ENCODE peak calls at places on chromosome 2, in six cellular contexts. P is breast epithelium, J is heart left ventricle, T is endothelial cell of umbilical vein, Y is body of pancreas, U is A549. Q is an unnamed sample. For H3K4me1, the result is how much of the 10 kb centered on the place peaks cover.

GRCh38 chr2:166411473-166412230 is 35.9 kb upstream of the SCN9A start:
- DNase-seq in P (no peak), J (no peak), T (no peak), Y (no peak), U (peak), Q (no peak)

GRCh38 chr2:15748736-15749323 is 157.2 kb downstream of the DDX1 start:
- DNase-seq in P (no peak), J (no peak), T (no peak), Y (peak), U (peak), Q (no peak)

GRCh38 chr2:168120310-168120709 is 127.1 kb downstream of the STK39 start:
- DNase-seq in P (no peak), J (no peak), T (no peak), Y (no peak), U (no peak), Q (no peak)

GRCh38 chr2:169815849-169816248 is 8.9 kb downstream of the METTL5 start:
- DNase-seq in P (no peak), J (no peak), T (peak), Y (no peak), U (peak), Q (no peak)

GRCh38 chr2:127514076-127514475 is 12.2 kb downstream of the IWS1 start:
- DNase-seq in P (no peak), J (no peak), T (no peak), Y (no peak), U (no peak), Q (no peak)

GRCh38 chr2:120879401-120880295 is 144.0 kb downstream of the GLI2 start:
- DNase-seq in P (no peak), J (peak), T (no peak), Y (no peak), U (no peak), Q (no peak)

GRCh38 chr2:295081-295480 is 7.2 kb upstream of the ALKAL2 start:
- DNase-seq in P (no peak), J (no peak), T (no peak), Y (no peak), U (no peak), Q (no peak)

GRCh38 chr2:228771719-228772254 is 499.3 kb downstream of the PID1 start:
- DNase-seq in P (no peak), J (no peak), T (no peak), Y (no peak), U (no peak), Q (no peak)

GRCh38 chr2:20447437-20448245 is 767 bp downstream of the RHOB start:
- DNase-seq in P (peak), J (peak), T (peak), Y (peak), U (peak), Q (no peak)

GRCh38 chr2:96529376-96530143 is 7.0 kb upstream of the ARID5A start:
- DNase-seq in P (no peak), J (no peak), T (no peak), Y (no peak), U (no peak), Q (no peak)

GRCh38 chr2:19860022-19860421 is 41.8 kb downstream of the TTC32 start:
- DNase-seq in P (peak), J (peak), T (no peak), Y (no peak), U (peak), Q (no peak)

GRCh38 chr2:397561-398325 is 109.9 kb upstream of the ALKAL2 start:
- DNase-seq in P (no peak), J (no peak), T (no peak), Y (no peak), U (no peak), Q (no peak)

GRCh38 chr2:56969513-56969912 is 785.7 kb downstream of the CCDC85A start:
- DNase-seq in P (no peak), J (no peak), T (no peak), Y (no peak), U (no peak), Q (no peak)

GRCh38 chr2:23385748-23386421 is 906 bp downstream of the KLHL29 start:
- DNase-seq in P (no peak), J (no peak), T (peak), Y (no peak), U (peak), Q (no peak)

GRCh38 chr2:236677368-236677767 is 107.7 kb downstream of the ACKR3 start:
- DNase-seq in P (no peak), J (no peak), T (no peak), Y (no peak), U (no peak), Q (no peak)

GRCh38 chr2:196181484-196181883 is 10.1 kb upstream of the STK17B start:
- DNase-seq in P (no peak), J (no peak), T (no peak), Y (no peak), U (no peak), Q (no peak)

GRCh38 chr2:75200140-75200985 is 1.0 kb upstream of the TACR1 start:
- DNase-seq in P (no peak), J (peak), T (peak), Y (peak), U (peak), Q (no peak)

GRCh38 chr2:78780321-78780720 is 245.2 kb upstream of the REG3G start:
- DNase-seq in P (no peak), J (no peak), T (no peak), Y (peak), U (no peak), Q (no peak)

GRCh38 chr2:231900486-231900942 is 25.7 kb downstream of the NPPC start:
- DNase-seq in P (no peak), J (peak), T (peak), Y (peak), U (peak), Q (no peak)

GRCh38 chr2:96150791-96151594 is 5.8 kb upstream of the DUSP2 start:
- DNase-seq in P (no peak), J (no peak), T (no peak), Y (no peak), U (no peak), Q (no peak)

GRCh38 chr2:108288534-108289106 is at the start of gene SULT1C2:
- DNase-seq in P (no peak), J (peak), T (no peak), Y (peak), U (peak), Q (no peak)

GRCh38 chr2:240646900-240647502 is 21.7 kb downstream of the GPR35 start:
- DNase-seq in P (peak), J (no peak), T (no peak), Y (no peak), U (no peak), Q (no peak)

GRCh38 chr2:241844066-241844728 is 14.5 kb downstream of the PDCD1 start:
- DNase-seq in P (no peak), J (peak), T (peak), Y (peak), U (peak), Q (no peak)
- TF ChIP-seq POLR2A in P (no peak), J (no peak), T (no peak), Y (no peak), U (no peak), Q (no peak)

GRCh38 chr2:217856159-217856558 is 146.6 kb downstream of the TNS1 start:
- DNase-seq in P (no peak), J (no peak), T (no peak), Y (no peak), U (no peak), Q (no peak)
- H3K4me1 ChIP-seq in P (under half), J (half or more), T (under half), Y (under half), U (under half), Q (under half)

GRCh38 chr2:3463156-3463835 is 56.0 kb downstream of the ADI1 start:
- DNase-seq in P (no peak), J (no peak), T (no peak), Y (no peak), U (no peak), Q (no peak)

GRCh38 chr2:3460161-3460560 is 59.2 kb downstream of the ADI1 start:
- DNase-seq in P (no peak), J (no peak), T (no peak), Y (no peak), U (no peak), Q (no peak)

GRCh38 chr2:3460831-3461544 is 58.3 kb downstream of the ADI1 start:
- DNase-seq in P (peak), J (peak), T (no peak), Y (peak), U (no peak), Q (no peak)

GRCh38 chr2:3462493-3463104 is 56.7 kb downstream of the ADI1 start:
- DNase-seq in P (no peak), J (no peak), T (no peak), Y (no peak), U (no peak), Q (no peak)

DNA sequence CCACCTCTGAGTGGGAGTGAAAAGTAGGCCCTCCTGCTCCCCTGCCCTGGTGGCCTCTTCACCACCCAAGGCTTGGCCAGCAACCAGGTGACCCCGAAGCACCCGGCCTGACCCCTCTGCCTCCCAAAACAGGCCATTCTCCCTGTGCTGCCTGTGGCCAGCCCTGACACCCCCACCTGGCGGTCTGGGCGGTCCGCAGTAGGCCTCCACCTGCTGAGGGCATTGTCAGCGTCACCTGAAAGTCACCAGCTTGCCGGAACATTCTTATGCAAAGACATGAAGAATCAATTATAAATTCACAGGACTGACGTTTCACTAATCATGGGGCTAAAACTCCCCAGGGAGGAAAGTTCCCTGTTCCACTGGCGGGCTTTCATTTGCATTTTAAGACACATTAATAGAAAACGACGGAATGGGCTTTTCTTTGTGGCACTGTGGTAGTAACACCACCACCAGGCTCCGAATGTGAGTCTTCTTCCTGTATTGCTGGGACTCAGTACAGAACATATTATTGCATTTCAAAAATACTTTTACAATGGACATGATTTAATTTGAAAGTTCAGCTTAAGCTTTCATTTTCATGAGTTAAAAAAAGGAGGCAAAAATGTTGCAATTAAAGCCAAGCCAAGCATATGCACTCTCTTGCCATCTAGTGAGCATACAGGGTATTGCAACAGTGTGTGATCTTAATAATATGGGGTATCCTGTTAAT is 57.4 kb downstream of the ADI1 start:
- DNase-seq in P (no peak), J (no peak), T (peak), Y (no peak), U (peak), Q (no peak)
- H3K27ac ChIP-seq in P (no peak), J (no peak), T (no peak), Y (no peak), U (no peak), Q (no peak)

GRCh38 chr2:216149741-216150140 is 40.6 kb downstream of the XRCC5 start:
- DNase-seq in P (no peak), J (no peak), T (peak), Y (no peak), U (no peak), Q (no peak)

GRCh38 chr2:216148983-216149382 is 39.8 kb downstream of the XRCC5 start:
- DNase-seq in P (no peak), J (no peak), T (no peak), Y (no peak), U (no peak), Q (no peak)

GRCh38 chr2:216146573-216146972 is 37.4 kb downstream of the XRCC5 start:
- DNase-seq in P (no peak), J (no peak), T (no peak), Y (no peak), U (no peak), Q (no peak)

GRCh38 chr2:216144857-216145256 is 35.7 kb downstream of the XRCC5 start:
- DNase-seq in P (no peak), J (no peak), T (no peak), Y (no peak), U (no peak), Q (no peak)

DNA sequence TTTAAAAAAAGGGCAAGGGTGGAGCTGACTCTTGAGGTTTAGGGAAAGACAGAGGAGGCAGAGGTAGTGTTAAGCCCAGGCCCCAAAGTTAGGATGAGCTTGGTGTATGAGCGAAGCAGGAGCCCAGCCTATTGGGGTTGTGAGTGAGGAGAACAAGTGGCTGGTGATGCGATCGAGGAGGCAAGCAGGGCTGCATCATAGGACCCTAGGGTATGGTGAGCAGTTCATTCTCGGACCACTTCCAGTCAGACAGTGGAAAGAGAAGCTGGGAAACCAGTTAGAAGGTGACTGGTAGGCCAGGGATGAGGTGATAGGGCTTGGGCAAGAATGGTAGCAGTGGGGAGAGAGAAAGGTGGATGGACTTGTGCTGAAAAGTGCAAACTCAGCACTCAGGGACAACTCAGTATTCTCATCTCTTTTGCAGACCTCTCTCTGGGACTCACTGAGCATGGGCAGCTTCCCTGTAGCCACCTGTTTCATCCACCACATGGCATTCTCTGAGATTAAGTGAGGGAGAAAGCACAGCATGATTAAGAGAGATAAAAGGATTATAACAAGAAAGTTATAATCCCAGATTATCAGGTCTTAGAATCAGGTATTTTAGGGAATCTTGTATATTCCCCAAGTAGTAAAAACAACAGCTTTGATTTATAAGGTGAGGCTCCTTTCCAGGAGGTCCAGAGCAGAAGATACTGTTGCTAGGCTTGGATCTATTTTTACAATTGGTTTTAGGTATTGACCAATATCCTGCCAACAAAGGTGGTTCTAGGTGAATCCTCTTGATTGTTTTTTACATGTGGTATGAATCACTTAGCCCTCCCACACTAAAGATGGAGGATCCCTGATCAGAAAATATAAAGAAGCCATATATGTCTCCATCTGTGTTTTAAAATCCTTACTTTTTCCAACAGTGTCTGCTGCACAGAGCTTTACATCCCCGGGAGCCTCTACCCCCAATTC is 38.3 kb downstream of the XRCC5 start:
- DNase-seq in P (no peak), J (no peak), T (no peak), Y (no peak), U (no peak), Q (no peak)
- TF ChIP-seq POLR2A in P (no peak), J (no peak), T (no peak), Y (no peak), U (no peak), Q (no peak)

DNA sequence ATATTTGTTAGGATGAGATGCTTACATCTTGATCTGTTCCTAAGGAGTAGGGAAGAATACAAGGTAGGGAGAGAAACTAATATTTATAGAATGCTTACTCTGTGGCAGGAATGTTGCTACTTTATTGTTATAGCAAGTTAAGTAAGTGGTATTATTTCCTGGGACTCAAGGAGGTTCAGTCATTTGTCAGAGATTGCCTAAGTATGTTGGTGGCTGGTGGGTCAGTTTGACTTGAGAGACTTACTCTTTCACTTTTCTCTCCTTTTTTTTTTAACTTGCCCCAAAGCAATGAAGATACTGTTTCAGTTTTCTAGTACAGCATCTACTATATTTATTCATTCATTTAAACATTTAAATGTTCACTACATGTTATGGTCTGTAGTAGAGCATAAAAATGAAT is 209.2 kb upstream of the STON1 start:
- DNase-seq in P (no peak), J (no peak), T (no peak), Y (no peak), U (no peak), Q (no peak)
- H3K4me1 ChIP-seq in P (under half), J (under half), T (under half), Y (under half), U (half or more), Q (under half)

GRCh38 chr2:239436669-239437325 is 36.0 kb upstream of the HDAC4 start:
- DNase-seq in P (no peak), J (no peak), T (no peak), Y (no peak), U (no peak), Q (no peak)
- H3K27ac ChIP-seq in P (no peak), J (no peak), T (no peak), Y (no peak), U (no peak), Q (peak)

GRCh38 chr2:109300582-109300981 is 171.6 kb downstream of the SH3RF3 start:
- DNase-seq in P (no peak), J (no peak), T (no peak), Y (no peak), U (no peak), Q (no peak)

GRCh38 chr2:109301746-109302145 is 172.7 kb downstream of the SH3RF3 start:
- DNase-seq in P (no peak), J (no peak), T (no peak), Y (no peak), U (no peak), Q (no peak)

GRCh38 chr2:109304248-109304647 is 175.2 kb downstream of the SH3RF3 start:
- DNase-seq in P (no peak), J (no peak), T (no peak), Y (no peak), U (no peak), Q (no peak)

GRCh38 chr2:109304731-109305470 is 175.9 kb downstream of the SH3RF3 start:
- DNase-seq in P (no peak), J (no peak), T (no peak), Y (no peak), U (no peak), Q (no peak)

GRCh38 chr2:109302319-109302718 is 173.3 kb downstream of the SH3RF3 start:
- DNase-seq in P (no peak), J (no peak), T (no peak), Y (no peak), U (no peak), Q (no peak)
- TF ChIP-seq POLR2A in P (no peak), J (no peak), T (no peak), Y (no peak), U (no peak), Q (no peak)